ENCODE peak calls at places on chromosomes 12 and 14, in seven cellular contexts. One of them, this sample, is unnamed.

GRCh38 chr12:57954768-57955167 is 13.4 kb downstream of the ATP23 start:
- DNase-seq in uterus: no peak
- DNase-seq in adrenal gland: no peak
- DNase-seq in foreskin fibroblast: no peak
- DNase-seq in left ventricle myocardium inferior: no peak
- DNase-seq in GM13976: no peak
- DNase-seq in GM13977: no peak
- DNase-seq in this sample: no peak

GRCh38 chr14:24013654-24014514 is 25.2 kb downstream of the DHRS4L2 start:
- DNase-seq in GM13977: peak
- DNase-seq in adrenal gland: peak
- DNase-seq in left ventricle myocardium inferior: no peak
- DNase-seq in uterus: peak
- DNase-seq in foreskin fibroblast: peak
- DNase-seq in GM13976: peak
- DNase-seq in this sample: peak

GRCh38 chr12:2826721-2827515 is 7.9 kb downstream of the NRIP2 start:
- DNase-seq in adrenal gland: no peak
- DNase-seq in GM13977: no peak
- DNase-seq in GM13976: no peak
- DNase-seq in foreskin fibroblast: no peak
- DNase-seq in left ventricle myocardium inferior: no peak
- DNase-seq in uterus: no peak
- DNase-seq in this sample: no peak

GRCh38 chr12:95258146-95258545 is 40.5 kb downstream of the VEZT start:
- DNase-seq in GM13977: no peak
- DNase-seq in adrenal gland: no peak
- DNase-seq in GM13976: no peak
- DNase-seq in uterus: no peak
- DNase-seq in foreskin fibroblast: peak
- DNase-seq in left ventricle myocardium inferior: no peak
- DNase-seq in this sample: no peak

GRCh38 chr12:13443498-13443897 is 247.0 kb downstream of the EMP1 start:
- DNase-seq in GM13977: no peak
- DNase-seq in uterus: no peak
- DNase-seq in left ventricle myocardium inferior: peak
- DNase-seq in GM13976: no peak
- DNase-seq in adrenal gland: no peak
- DNase-seq in foreskin fibroblast: no peak
- DNase-seq in this sample: no peak

GRCh38 chr14:92323031-92323915 is at the start of gene SLC24A4:
- DNase-seq in foreskin fibroblast: peak
- DNase-seq in left ventricle myocardium inferior: no peak
- DNase-seq in GM13976: peak
- DNase-seq in adrenal gland: peak
- DNase-seq in GM13977: peak
- DNase-seq in uterus: no peak
- DNase-seq in this sample: peak

GRCh38 chr14:97013878-97014277 is 216.7 kb downstream of the VRK1 start:
- DNase-seq in uterus: no peak
- DNase-seq in adrenal gland: no peak
- DNase-seq in GM13976: no peak
- DNase-seq in GM13977: no peak
- DNase-seq in left ventricle myocardium inferior: no peak
- DNase-seq in foreskin fibroblast: no peak
- DNase-seq in this sample: no peak

GRCh38 chr14:21268612-21269251 is 510 bp downstream of the HNRNPC start:
- DNase-seq in left ventricle myocardium inferior: no peak
- DNase-seq in adrenal gland: peak
- DNase-seq in uterus: peak
- DNase-seq in GM13976: no peak
- DNase-seq in GM13977: no peak
- DNase-seq in foreskin fibroblast: no peak
- DNase-seq in this sample: peak

GRCh38 chr14:95784137-95784536 is 70.2 kb upstream of the TCL1A start:
- DNase-seq in left ventricle myocardium inferior: no peak
- DNase-seq in adrenal gland: peak
- DNase-seq in GM13977: peak
- DNase-seq in GM13976: peak
- DNase-seq in uterus: no peak
- DNase-seq in foreskin fibroblast: peak
- DNase-seq in this sample: peak

DNA sequence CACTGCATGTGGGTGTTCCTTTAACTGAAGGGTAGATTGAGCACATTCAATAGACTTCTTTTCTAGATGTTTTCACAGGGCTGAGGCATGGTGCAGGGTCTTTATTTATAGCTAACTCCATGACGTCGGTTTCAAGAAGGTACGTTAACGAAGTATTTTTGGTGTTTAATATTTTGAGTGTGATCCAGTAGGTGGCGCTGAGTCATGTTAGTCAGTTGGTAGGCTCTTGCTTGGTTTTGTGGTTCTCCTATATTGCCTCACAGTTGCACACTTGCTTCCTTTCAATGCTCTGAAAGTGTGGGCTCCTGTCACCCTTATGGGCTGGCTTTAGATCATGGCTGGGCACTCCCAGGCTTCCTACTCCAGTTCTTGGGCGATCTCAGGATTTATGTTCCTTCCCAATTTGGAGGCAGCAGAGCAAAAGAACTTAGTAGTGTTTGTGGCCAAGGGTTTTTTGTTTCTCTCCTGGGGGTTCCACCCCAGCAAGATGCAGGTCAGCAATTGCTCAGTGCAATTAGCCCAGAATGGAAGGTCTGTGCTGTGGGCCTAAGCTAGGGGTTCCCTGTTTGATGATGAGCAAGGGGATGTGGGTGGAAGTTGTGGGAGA is 471.6 kb upstream of the FOXG1 start:
- DNase-seq in adrenal gland: peak
- DNase-seq in uterus: no peak
- DNase-seq in left ventricle myocardium inferior: no peak
- DNase-seq in GM13976: no peak
- DNase-seq in foreskin fibroblast: no peak
- DNase-seq in GM13977: no peak
- DNase-seq in this sample: peak
- TF ChIP-seq CTCF in adrenal gland: no peak
- TF ChIP-seq CTCF in uterus: no peak
- TF ChIP-seq CTCF in left ventricle myocardium inferior: no peak
- TF ChIP-seq CTCF in GM13976: no peak
- TF ChIP-seq CTCF in foreskin fibroblast: no peak
- TF ChIP-seq CTCF in GM13977: peak
- TF ChIP-seq CTCF in this sample: no peak

DNA sequence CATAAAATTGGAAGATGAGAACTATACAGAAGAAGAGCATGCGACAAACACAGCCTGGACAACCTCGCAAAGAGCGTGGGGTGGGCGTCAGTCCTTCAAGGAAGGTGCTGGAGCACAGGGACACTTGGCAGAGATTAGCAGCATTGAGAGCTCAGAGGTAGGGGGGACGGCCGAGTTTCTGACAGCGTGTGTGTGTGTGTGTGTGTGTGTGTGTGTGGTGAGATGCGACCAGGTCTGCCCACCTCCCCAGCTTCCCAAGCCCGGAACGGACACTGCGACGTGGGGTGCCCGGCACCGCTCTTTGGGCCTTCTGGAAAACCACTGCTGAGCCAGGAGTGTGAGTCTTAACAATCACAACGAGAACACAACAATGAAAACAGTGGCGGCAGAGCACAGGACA is 17.9 kb upstream of the FBXO21 start:
- DNase-seq in foreskin fibroblast: no peak
- DNase-seq in left ventricle myocardium inferior: no peak
- DNase-seq in GM13976: no peak
- DNase-seq in GM13977: no peak
- DNase-seq in adrenal gland: no peak
- DNase-seq in uterus: no peak
- DNase-seq in this sample: no peak
- TF ChIP-seq CTCF in foreskin fibroblast: no peak
- TF ChIP-seq CTCF in left ventricle myocardium inferior: no peak
- TF ChIP-seq CTCF in GM13976: no peak
- TF ChIP-seq CTCF in GM13977: no peak
- TF ChIP-seq CTCF in adrenal gland: no peak
- TF ChIP-seq CTCF in uterus: no peak
- TF ChIP-seq CTCF in this sample: no peak

GRCh38 chr14:106877527-106877926 is 1351.1 kb downstream of the TMEM121 start:
- DNase-seq in left ventricle myocardium inferior: no peak
- DNase-seq in GM13976: no peak
- DNase-seq in foreskin fibroblast: no peak
- DNase-seq in uterus: no peak
- DNase-seq in adrenal gland: no peak
- DNase-seq in GM13977: no peak
- DNase-seq in this sample: no peak

GRCh38 chr14:106879241-106879640 is 1352.9 kb downstream of the TMEM121 start:
- DNase-seq in foreskin fibroblast: no peak
- DNase-seq in left ventricle myocardium inferior: no peak
- DNase-seq in GM13976: peak
- DNase-seq in adrenal gland: peak
- DNase-seq in GM13977: peak
- DNase-seq in uterus: no peak
- DNase-seq in this sample: peak

DNA sequence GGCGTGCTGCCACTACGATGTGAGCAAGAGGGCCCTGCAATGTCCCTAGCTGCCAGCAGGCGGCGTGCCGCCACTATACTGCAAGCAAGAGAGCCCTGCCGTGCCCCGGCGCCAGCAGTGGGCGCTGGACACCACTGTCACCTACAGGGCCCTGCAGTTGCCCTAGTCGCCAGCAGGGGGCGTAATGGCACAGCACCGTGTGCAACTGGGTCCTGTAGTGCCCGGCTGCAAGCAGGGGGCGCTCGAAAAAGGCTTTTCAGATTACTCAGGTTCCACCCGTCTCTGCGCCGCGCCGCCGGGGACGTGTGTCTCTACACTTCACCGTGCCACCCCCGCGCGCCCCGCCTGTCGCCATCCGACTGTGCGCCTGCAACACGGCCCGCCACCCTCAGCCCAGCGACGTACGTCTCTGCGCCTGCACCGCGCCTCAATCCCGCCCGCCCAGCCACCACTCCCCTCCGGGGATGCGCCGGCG is 1356.9 kb downstream of the TMEM121 start:
- DNase-seq in uterus: no peak
- DNase-seq in GM13976: peak
- DNase-seq in foreskin fibroblast: no peak
- DNase-seq in left ventricle myocardium inferior: no peak
- DNase-seq in adrenal gland: no peak
- DNase-seq in GM13977: no peak
- DNase-seq in this sample: peak
- TF ChIP-seq CTCF in uterus: no peak
- TF ChIP-seq CTCF in GM13976: peak
- TF ChIP-seq CTCF in foreskin fibroblast: peak
- TF ChIP-seq CTCF in left ventricle myocardium inferior: peak
- TF ChIP-seq CTCF in adrenal gland: peak
- TF ChIP-seq CTCF in GM13977: peak
- TF ChIP-seq CTCF in this sample: peak

GRCh38 chr14:22613091-22613695 is 15.1 kb downstream of the ABHD4 start:
- DNase-seq in adrenal gland: no peak
- DNase-seq in GM13976: no peak
- DNase-seq in left ventricle myocardium inferior: no peak
- DNase-seq in uterus: no peak
- DNase-seq in GM13977: no peak
- DNase-seq in foreskin fibroblast: no peak
- DNase-seq in this sample: no peak
- TF ChIP-seq CTCF in adrenal gland: no peak
- TF ChIP-seq CTCF in GM13976: no peak
- TF ChIP-seq CTCF in left ventricle myocardium inferior: no peak
- TF ChIP-seq CTCF in uterus: no peak
- TF ChIP-seq CTCF in GM13977: no peak
- TF ChIP-seq CTCF in foreskin fibroblast: no peak
- TF ChIP-seq CTCF in this sample: no peak

GRCh38 chr14:89241934-89242670 is 174.9 kb downstream of the FOXN3 start:
- DNase-seq in GM13976: no peak
- DNase-seq in left ventricle myocardium inferior: no peak
- DNase-seq in foreskin fibroblast: no peak
- DNase-seq in GM13977: no peak
- DNase-seq in uterus: no peak
- DNase-seq in adrenal gland: no peak
- DNase-seq in this sample: no peak
- TF ChIP-seq CTCF in GM13976: no peak
- TF ChIP-seq CTCF in left ventricle myocardium inferior: no peak
- TF ChIP-seq CTCF in foreskin fibroblast: no peak
- TF ChIP-seq CTCF in GM13977: no peak
- TF ChIP-seq CTCF in uterus: no peak
- TF ChIP-seq CTCF in adrenal gland: no peak
- TF ChIP-seq CTCF in this sample: no peak

GRCh38 chr14:99273724-99274345 is 1.8 kb upstream of the BCL11B start:
- DNase-seq in GM13977: peak
- DNase-seq in GM13976: no peak
- DNase-seq in foreskin fibroblast: no peak
- DNase-seq in adrenal gland: no peak
- DNase-seq in left ventricle myocardium inferior: no peak
- DNase-seq in uterus: no peak
- DNase-seq in this sample: peak

GRCh38 chr14:99273025-99273723 is 1.2 kb upstream of the BCL11B start:
- DNase-seq in left ventricle myocardium inferior: no peak
- DNase-seq in uterus: no peak
- DNase-seq in GM13977: peak
- DNase-seq in foreskin fibroblast: no peak
- DNase-seq in GM13976: no peak
- DNase-seq in adrenal gland: peak
- DNase-seq in this sample: peak

GRCh38 chr14:99275222-99275584 is 3.2 kb upstream of the BCL11B start:
- DNase-seq in GM13976: no peak
- DNase-seq in adrenal gland: no peak
- DNase-seq in GM13977: no peak
- DNase-seq in uterus: no peak
- DNase-seq in foreskin fibroblast: no peak
- DNase-seq in left ventricle myocardium inferior: no peak
- DNase-seq in this sample: peak

GRCh38 chr14:99276482-99276881 is 4.5 kb upstream of the BCL11B start:
- DNase-seq in uterus: no peak
- DNase-seq in adrenal gland: no peak
- DNase-seq in foreskin fibroblast: no peak
- DNase-seq in GM13976: no peak
- DNase-seq in left ventricle myocardium inferior: no peak
- DNase-seq in GM13977: no peak
- DNase-seq in this sample: no peak

DNA sequence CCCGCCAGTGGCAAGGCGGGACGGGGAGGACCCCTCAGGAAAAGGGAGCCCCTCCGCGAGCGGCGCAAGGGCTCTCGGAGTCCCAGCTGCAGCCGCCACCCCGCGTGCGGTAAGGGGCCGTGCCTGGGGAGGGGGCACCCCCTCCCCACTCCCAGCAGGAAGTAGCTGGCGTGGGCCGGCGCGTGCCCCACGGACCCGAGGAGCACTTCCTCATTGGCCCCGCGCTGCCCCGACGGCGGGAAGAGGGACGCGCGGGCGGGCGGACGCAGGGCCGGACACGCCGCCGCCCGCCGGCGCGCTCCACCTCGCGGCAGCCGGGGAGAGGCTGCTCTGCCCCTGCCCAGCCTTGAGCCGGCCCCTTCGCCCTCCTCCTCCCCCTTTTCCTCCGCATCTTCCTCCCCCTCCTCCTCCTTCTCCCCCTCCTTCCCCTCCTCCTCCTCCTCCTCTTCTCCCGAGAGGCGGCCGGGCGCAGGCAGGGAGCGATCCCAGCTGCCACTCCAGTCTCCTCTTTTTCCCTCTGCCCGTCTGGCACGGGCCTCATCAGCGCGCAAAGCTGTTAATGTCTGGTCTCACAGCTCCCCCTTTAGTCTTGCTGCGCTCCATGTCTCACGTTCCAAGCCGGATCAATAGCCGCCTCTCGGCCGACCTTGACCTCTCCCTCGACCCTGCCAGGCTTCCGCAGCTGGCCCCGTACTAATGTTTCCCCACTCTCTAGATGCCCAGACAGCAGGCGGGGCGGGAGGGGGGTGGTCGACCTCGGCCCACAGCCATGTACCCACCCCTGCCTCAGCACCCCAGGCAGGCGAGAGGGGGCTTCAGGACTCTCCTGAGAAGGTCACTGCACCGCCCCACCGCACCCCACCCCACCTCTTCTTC is 2.6 kb upstream of the BCL11B start:
- DNase-seq in GM13976: peak
- DNase-seq in adrenal gland: peak
- DNase-seq in left ventricle myocardium inferior: peak
- DNase-seq in foreskin fibroblast: peak
- DNase-seq in GM13977: peak
- DNase-seq in uterus: no peak
- DNase-seq in this sample: peak
- TF ChIP-seq CTCF in GM13976: peak
- TF ChIP-seq CTCF in adrenal gland: no peak
- TF ChIP-seq CTCF in left ventricle myocardium inferior: peak
- TF ChIP-seq CTCF in foreskin fibroblast: peak
- TF ChIP-seq CTCF in GM13977: peak
- TF ChIP-seq CTCF in uterus: no peak
- TF ChIP-seq CTCF in this sample: peak